ENCODE peak calls at places on chromosomes 5 and 9, in five cellular contexts. R is SK-N-SH, F is IMR-90, D is HepG2, G is GM12878. W is an unnamed sample.

GRCh38 chr5:59528226-59528862 is 365.2 kb downstream of the PDE4D start:
- DNase-seq in G (no peak), D (no peak), F (no peak), R (no peak), W (no peak)

GRCh38 chr9:110049699-110050450 is 158.1 kb downstream of the C9orf152 start:
- DNase-seq in D (no peak), R (peak), G (no peak), F (no peak), W (no peak)

GRCh38 chr5:76582252-76583162 is 40.7 kb downstream of the F2RL2 start:
- DNase-seq in G (peak), F (peak), R (no peak), D (no peak), W (no peak)

GRCh38 chr9:134642385-134643181 is 980 bp downstream of the COL5A1 start:
- DNase-seq in F (peak), D (no peak), R (peak), G (no peak), W (no peak)

GRCh38 chr5:17203329-17204132 is 13.9 kb upstream of the BASP1 start:
- DNase-seq in D (peak), F (peak), G (no peak), R (peak), W (peak)

GRCh38 chr9:127874301-127875216 is 2.9 kb downstream of the AK1 start:
- DNase-seq in G (no peak), D (no peak), R (no peak), F (no peak), W (no peak)

GRCh38 chr5:88688981-88689661 is 193.9 kb downstream of the MEF2C start:
- DNase-seq in G (no peak), F (no peak), R (no peak), D (no peak), W (no peak)

GRCh38 chr5:137921931-137922330 is 32.7 kb downstream of the PKD2L2 start:
- DNase-seq in F (peak), D (no peak), R (no peak), G (no peak), W (no peak)

GRCh38 chr5:179343902-179344300 is 1.4 kb downstream of the ADAMTS2 start:
- DNase-seq in D (no peak), R (peak), F (peak), G (no peak), W (no peak)

GRCh38 chr9:117080996-117081395 is 333.9 kb downstream of the ASTN2 start:
- DNase-seq in F (no peak), D (no peak), R (peak), G (no peak), W (no peak)

GRCh38 chr5:61619289-61619688 is 287.2 kb downstream of the ZSWIM6 start:
- DNase-seq in G (no peak), R (no peak), F (no peak), D (no peak), W (no peak)

GRCh38 chr9:128927731-128928411 is 7.1 kb downstream of the PHYHD1 start:
- DNase-seq in R (peak), G (peak), F (peak), D (no peak), W (peak)
- TF ChIP-seq MXI1 in R (no peak), G (no peak), F (no peak), D (no peak), W (no peak)

DNA sequence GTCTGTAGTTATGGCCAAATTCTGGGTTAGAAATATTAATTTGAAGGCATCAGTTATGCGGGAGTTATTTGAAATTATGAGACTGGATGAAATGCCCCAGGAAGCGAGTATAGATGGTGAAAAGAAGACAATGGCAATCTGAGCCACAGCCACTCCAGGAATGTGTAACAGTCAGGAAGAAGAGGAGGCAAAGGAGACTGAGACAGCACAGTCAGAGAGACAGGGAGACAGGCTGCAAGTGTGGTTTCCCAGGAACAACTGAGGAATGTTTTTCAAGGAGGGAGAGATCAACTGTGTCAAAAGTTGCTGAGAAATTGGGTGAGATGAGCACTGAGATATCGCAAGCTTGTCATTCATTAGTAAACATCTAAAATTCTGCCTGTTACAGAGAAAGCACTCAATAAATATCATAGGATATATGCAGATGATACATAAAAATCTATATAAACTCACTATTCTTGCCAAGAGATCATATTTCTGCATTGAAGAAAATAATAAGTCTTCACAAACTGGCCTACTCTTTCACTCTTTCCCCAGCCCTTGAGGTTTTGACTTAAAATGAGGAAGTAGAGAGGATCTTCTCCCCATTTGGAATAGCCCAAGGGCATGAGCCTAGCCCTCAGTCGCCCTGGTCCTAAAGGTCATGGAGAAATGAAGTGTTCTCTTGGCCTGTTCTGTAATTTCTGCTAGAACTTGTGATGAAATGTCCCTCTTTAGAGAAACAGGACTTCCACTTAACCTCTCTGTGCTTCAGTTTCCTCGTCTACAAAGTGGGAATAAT is 48.5 kb upstream of the RLN1 start:
- DNase-seq in D (no peak), G (no peak), F (peak), R (no peak), W (no peak)
- TF ChIP-seq SMC3 in D (no peak), G (no peak), F (no peak), R (no peak), W (no peak)

GRCh38 chr9:69045821-69046220 is 10.3 kb downstream of the FXN start:
- DNase-seq in D (peak), R (no peak), G (no peak), F (no peak), W (no peak)

GRCh38 chr9:69040646-69041045 is 5.1 kb downstream of the FXN start:
- DNase-seq in F (no peak), D (no peak), R (no peak), G (no peak), W (no peak)

GRCh38 chr9:69047331-69047730 is 11.8 kb downstream of the FXN start:
- DNase-seq in R (no peak), G (no peak), D (no peak), F (no peak), W (no peak)

GRCh38 chr9:69046723-69047122 is 11.2 kb downstream of the FXN start:
- DNase-seq in D (no peak), F (no peak), G (no peak), R (no peak), W (no peak)

GRCh38 chr9:69044226-69045219 is 9.0 kb downstream of the FXN start:
- DNase-seq in G (no peak), F (peak), R (peak), D (no peak), W (peak)
- TF ChIP-seq MXI1 in G (no peak), F (no peak), R (no peak), D (no peak), W (no peak)

DNA sequence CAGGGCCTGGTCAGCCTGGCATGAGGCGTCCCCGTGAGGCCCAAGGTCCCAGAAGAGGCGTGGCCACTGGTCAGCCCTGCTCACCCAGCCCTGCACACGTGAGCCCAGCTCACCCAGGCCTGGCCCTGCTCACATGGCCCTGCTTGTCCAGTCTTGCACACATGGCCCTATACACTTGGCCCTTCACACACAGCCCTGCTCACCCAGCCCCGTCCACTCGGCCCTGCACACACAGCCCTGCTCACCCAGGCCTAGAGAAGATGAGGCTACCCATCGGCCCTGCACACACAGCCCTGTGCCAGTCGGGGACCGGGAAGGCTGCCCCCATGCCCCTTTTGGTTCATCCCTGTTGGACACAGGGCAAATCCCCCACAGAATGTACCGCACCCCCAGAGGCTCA is 28.4 kb downstream of the ZDHHC11B start:
- DNase-seq in G (no peak), D (no peak), R (peak), F (no peak), W (no peak)
- TF ChIP-seq SMC3 in G (no peak), D (no peak), R (no peak), F (no peak), W (no peak)

DNA sequence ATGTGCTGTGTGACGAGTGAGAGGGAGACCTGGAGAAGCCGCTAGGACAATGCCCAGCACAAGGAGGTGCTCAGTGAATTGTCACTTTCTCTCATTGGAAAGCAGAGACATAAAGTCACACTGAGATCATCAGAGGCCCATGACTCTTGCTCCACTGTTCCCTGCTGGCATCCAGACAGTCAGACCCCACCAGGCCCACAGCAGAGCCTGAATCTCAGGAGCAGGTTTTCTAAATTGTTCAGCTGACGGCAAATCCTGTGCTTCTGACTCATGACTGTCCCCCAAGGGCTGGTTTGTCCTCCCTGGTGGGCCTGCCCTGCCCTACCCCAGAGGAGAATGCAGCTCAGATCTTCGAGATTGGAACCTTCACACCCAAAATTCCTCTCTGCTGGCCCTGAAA is 2.8 kb downstream of the PTGES start:
- DNase-seq in R (no peak), D (no peak), F (no peak), G (no peak), W (no peak)
- TF ChIP-seq MXI1 in R (no peak), D (no peak), F (no peak), G (no peak), W (no peak)

W was measured in K562.